ENCODE peak calls at places on chromosomes 13 and 19, in ten cellular contexts. H is upper lobe of left lung, F is transverse colon, K is sigmoid colon, B is endothelial cell of umbilical vein, I is GM23338, D is HepG2, P is esophagus muscularis mucosa, G is stomach, X is Panc1. R is an unnamed sample. For H3K36me3 and H3K27me3, the result is how much of the 10 kb centered on the place peaks cover.

GRCh38 chr13:65638572-65639168 is 1591.5 kb downstream of the PCDH9 start:
- DNase-seq in H (no peak), F (no peak), K (no peak), B (peak), I (peak), D (peak), P (no peak), G (no peak), X (peak), R (no peak)

GRCh38 chr19:53537523-53538377 is at the start of gene ZNF331:
- DNase-seq in H (peak), F (peak), K (peak), B (peak), I (peak), D (peak), P (peak), G (peak), X (peak), R (peak)

GRCh38 chr13:36997716-36998427 is 1.3 kb downstream of the ALG5 start:
- DNase-seq in H (no peak), F (no peak), K (no peak), B (no peak), I (no peak), D (no peak), P (no peak), G (no peak), X (no peak), R (no peak)

GRCh38 chr13:94917814-94918213 is 205.5 kb upstream of the SOX21 start:
- DNase-seq in H (no peak), F (no peak), K (no peak), B (peak), I (peak), D (no peak), P (no peak), G (no peak), X (no peak), R (no peak)

GRCh38 chr19:55670280-55671053 is 4.6 kb upstream of the EPN1 start:
- DNase-seq in H (peak), F (no peak), K (peak), B (peak), I (no peak), D (no peak), P (no peak), G (no peak), X (no peak), R (peak)

GRCh38 chr13:111575276-111575675 is 254.8 kb downstream of the TEX29 start:
- DNase-seq in H (no peak), F (no peak), K (no peak), B (no peak), I (no peak), D (no peak), P (no peak), G (no peak), X (no peak), R (peak)

GRCh38 chr13:88761145-88761544 is 1090.0 kb downstream of the SLITRK5 start:
- DNase-seq in H (no peak), F (no peak), K (no peak), B (no peak), I (peak), D (no peak), P (no peak), G (no peak), X (no peak), R (no peak)

GRCh38 chr19:40594251-40594650 is 6.9 kb upstream of the LTBP4 start:
- DNase-seq in H (no peak), F (no peak), K (no peak), B (no peak), I (peak), D (no peak), P (no peak), G (no peak), X (no peak), R (no peak)

GRCh38 chr19:46736544-46737274 is 9.1 kb upstream of the FKRP start:
- DNase-seq in H (no peak), F (no peak), K (no peak), B (no peak), I (no peak), D (no peak), P (no peak), G (peak), X (no peak), R (peak)

GRCh38 chr13:67299731-67300130 is 69.6 kb upstream of the PCDH9 start:
- DNase-seq in H (no peak), F (no peak), K (no peak), B (no peak), I (no peak), D (no peak), P (no peak), G (no peak), X (no peak), R (no peak)

GRCh38 chr19:33704271-33704670 is 82.5 kb downstream of the CHST8 start:
- DNase-seq in H (peak), F (no peak), K (peak), B (no peak), I (no peak), D (no peak), P (no peak), G (no peak), X (no peak), R (peak)

DNA sequence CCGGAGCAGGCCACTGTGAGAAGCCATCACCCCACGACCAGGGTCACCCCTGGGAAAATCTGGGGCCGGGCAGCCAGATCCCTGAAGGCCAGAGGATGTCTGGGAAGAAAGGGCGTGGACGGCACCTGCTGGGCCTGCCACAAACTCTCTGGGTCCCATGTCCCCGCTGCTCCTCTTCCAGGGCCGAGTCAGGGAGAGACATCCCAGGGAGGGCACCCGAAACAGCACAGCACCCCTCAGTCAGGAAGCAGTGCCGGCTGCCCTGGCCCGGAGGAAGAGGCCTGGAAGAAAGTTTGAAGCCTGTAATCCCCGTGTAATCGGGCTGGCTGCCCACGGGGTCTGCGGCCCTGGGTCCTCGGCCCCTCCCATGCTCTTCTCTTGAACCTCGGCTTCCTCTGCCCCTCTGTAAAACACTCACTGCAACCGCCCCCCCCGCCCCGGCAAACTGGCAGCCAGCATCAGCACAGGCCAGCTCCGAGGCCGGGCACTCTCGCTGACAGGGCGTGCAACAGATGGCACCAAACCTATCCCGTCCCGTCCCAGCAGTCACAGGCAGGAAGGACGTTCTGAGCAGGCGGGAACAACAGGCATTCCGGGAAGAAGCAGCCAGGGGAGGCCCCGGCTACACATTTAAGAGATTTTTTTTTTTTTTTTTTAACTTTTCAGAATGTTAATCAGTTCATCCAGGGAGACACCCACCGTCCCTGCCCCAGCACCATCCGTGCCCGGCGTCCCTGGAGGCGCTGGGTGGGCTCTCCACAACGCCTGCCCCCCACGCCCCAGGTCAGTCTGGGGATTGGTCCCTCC is 1.5 kb downstream of the SBNO2 start:
- DNase-seq in H (peak), F (peak), K (peak), B (peak), I (no peak), D (no peak), P (no peak), G (peak), X (no peak), R (peak)
- TF ChIP-seq POLR2AphosphoS5 in H (peak), F (peak), K (peak), B (no peak), I (no peak), D (no peak), P (peak), G (peak), X (peak), R (peak)

GRCh38 chr13:28705734-28706133 is 13.0 kb downstream of the SLC46A3 start:
- DNase-seq in H (no peak), F (no peak), K (no peak), B (no peak), I (no peak), D (no peak), P (no peak), G (no peak), X (no peak), R (no peak)

GRCh38 chr13:28704282-28704681 is 14.5 kb downstream of the SLC46A3 start:
- DNase-seq in H (no peak), F (no peak), K (no peak), B (no peak), I (no peak), D (no peak), P (no peak), G (no peak), X (no peak), R (no peak)

GRCh38 chr13:28710161-28710560 is 8.6 kb downstream of the SLC46A3 start:
- DNase-seq in H (no peak), F (peak), K (no peak), B (no peak), I (no peak), D (no peak), P (no peak), G (no peak), X (no peak), R (no peak)

GRCh38 chr13:28707629-28708427 is 10.9 kb downstream of the SLC46A3 start:
- DNase-seq in H (no peak), F (no peak), K (no peak), B (no peak), I (no peak), D (no peak), P (no peak), G (no peak), X (no peak), R (no peak)

DNA sequence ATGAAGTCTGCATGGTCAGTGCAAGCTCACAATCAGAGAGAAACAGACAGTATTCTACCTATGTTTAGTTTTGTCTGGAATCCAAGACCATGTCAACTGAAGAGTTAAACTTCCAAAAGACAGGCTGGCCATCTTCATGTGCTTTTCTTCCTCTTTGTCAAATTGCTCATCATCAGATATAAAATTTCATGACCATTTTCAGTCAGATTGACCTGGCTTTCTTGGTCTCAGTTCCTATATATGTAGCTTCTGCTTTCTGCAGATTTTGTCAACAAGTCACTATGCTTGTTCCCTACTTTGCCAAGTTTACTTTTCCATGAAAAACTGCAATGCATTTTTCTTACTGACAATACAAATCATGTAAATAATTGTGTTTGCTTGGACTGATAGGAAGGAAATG is 13.9 kb downstream of the SLC46A3 start:
- DNase-seq in H (no peak), F (no peak), K (no peak), B (no peak), I (no peak), D (no peak), P (no peak), G (no peak), X (no peak), R (no peak)
- H3K36me3 ChIP-seq in H (under half), F (under half), K (under half), B (under half), I (under half), D (under half), P (under half), G (under half), X (under half), R (under half)

GRCh38 chr13:108632649-108633167 is 3.3 kb downstream of the MYO16 start:
- DNase-seq in H (no peak), F (no peak), K (no peak), B (no peak), I (no peak), D (no peak), P (no peak), G (no peak), X (no peak), R (no peak)

GRCh38 chr13:108624108-108624507 is 5.3 kb upstream of the MYO16 start:
- DNase-seq in H (no peak), F (no peak), K (no peak), B (no peak), I (no peak), D (no peak), P (no peak), G (no peak), X (no peak), R (no peak)

GRCh38 chr13:108629988-108630387 is 577 bp downstream of the MYO16 start:
- DNase-seq in H (no peak), F (no peak), K (no peak), B (no peak), I (no peak), D (no peak), P (no peak), G (no peak), X (no peak), R (no peak)

GRCh38 chr13:108629353-108629752 is at the start of gene MYO16:
- DNase-seq in H (no peak), F (no peak), K (no peak), B (no peak), I (peak), D (no peak), P (no peak), G (no peak), X (no peak), R (no peak)
- H3K27me3 ChIP-seq in H (under half), F (under half), K (under half), B (under half), I (under half), D (under half), P (under half), G (under half), X (under half), R (under half)

DNA sequence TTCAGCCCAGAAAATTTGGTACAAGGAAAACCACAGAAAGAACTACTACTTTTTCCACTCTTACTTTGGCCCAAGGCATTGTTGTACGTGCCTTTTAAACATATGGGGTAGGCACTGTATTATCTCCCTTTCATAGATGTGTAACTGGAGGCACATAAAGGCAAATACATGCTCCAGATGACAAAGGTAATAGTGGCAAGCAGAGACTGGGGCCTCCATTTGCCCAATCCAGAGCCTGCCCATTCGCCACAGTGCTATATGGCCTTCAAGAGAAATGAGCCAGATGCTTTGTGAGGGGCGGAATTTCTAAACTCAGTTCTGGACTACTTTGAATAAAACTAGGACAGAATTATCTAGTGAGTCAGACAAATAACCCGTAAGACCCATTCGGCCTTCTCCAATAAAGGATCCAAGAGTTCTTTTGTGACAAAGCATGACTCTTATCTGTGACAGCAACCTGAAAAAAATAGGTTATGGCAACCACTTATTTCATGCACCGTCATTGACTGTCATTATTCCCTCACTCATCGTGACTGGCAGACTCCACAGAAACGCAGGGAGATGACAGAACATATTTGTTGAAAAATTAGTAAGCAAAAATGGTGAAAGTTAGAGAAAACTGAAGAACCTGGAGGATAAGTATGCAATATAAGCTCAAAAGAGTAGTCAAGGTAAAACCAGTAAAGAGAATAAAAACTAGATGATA is 712.0 kb upstream of the GPC6 start:
- DNase-seq in H (no peak), F (no peak), K (no peak), B (no peak), I (no peak), D (no peak), P (no peak), G (no peak), X (no peak), R (no peak)
- TF ChIP-seq POLR2AphosphoS5 in H (no peak), F (no peak), K (no peak), B (no peak), I (no peak), D (no peak), P (no peak), G (no peak), X (no peak), R (no peak)

GRCh38 chr19:4444765-4445741 is 12.5 kb downstream of the UBXN6 start:
- DNase-seq in H (peak), F (no peak), K (no peak), B (no peak), I (no peak), D (no peak), P (no peak), G (no peak), X (no peak), R (no peak)

GRCh38 chr19:4441994-4442845 is 15.4 kb downstream of the UBXN6 start:
- DNase-seq in H (peak), F (no peak), K (no peak), B (no peak), I (no peak), D (no peak), P (no peak), G (no peak), X (no peak), R (no peak)

GRCh38 chr19:4443188-4443587 is 14.4 kb downstream of the UBXN6 start:
- DNase-seq in H (peak), F (no peak), K (no peak), B (no peak), I (no peak), D (no peak), P (no peak), G (no peak), X (no peak), R (no peak)

GRCh38 chr19:4442846-4443146 is 14.8 kb downstream of the UBXN6 start:
- DNase-seq in H (no peak), F (no peak), K (no peak), B (no peak), I (no peak), D (no peak), P (no peak), G (no peak), X (no peak), R (no peak)

GRCh38 chr19:4443966-4444764 is 13.4 kb downstream of the UBXN6 start:
- DNase-seq in H (peak), F (no peak), K (no peak), B (no peak), I (no peak), D (no peak), P (no peak), G (no peak), X (no peak), R (no peak)
- H3K36me3 ChIP-seq in H (half or more), F (under half), K (half or more), B (under half), I (under half), D (under half), P (half or more), G (half or more), X (under half), R (half or more)

GRCh38 chr19:49070416-49070815 is 2.1 kb downstream of the KCNA7 start:
- DNase-seq in H (no peak), F (no peak), K (no peak), B (no peak), I (no peak), D (no peak), P (no peak), G (no peak), X (no peak), R (no peak)
- H3K27me3 ChIP-seq in H (under half), F (half or more), K (under half), B (under half), I (half or more), D (under half), P (under half), G (half or more), X (under half), R (half or more)